ENCODE peak calls at places on chromosomes 13 and 19, in ten cellular contexts. One of them, this sample, is unnamed.

GRCh38 chr19:42254083-42254849 is 662 bp downstream of the ERF start:
- DNase-seq in stromal cell of bone marrow: no peak
- DNase-seq in activated T-helper 1 cell treated with anti-CD3 and anti-CD28 coated beads, Interleukin-12 subunit alpha, Interleukin-12 subunit beta, Interleukin-2, Interleukin-4 antibody, amounts not matched to agents 30 ng/mL and 10 ng/mL and 1 ng/mL, durations not matched to agents 14 hours and 24 hours and 36 hours: peak; percentile 69
- DNase-seq in Right ventricle myocardium inferior: peak; percentile 90
- DNase-seq in EL: peak; percentile 65
- DNase-seq in H9: peak; percentile 72
- DNase-seq in stimulated activated CD8-positive, alpha-beta memory T cell treated with anti-CD3 and anti-CD28 coated beads, Interleukin-4, amount 100 ng/mL, for 4 hours: peak; percentile 51
- DNase-seq in cardiac muscle cell: peak; percentile 66
- DNase-seq in mesenchymal stem cell: peak; percentile 74
- DNase-seq in T-helper 17 cell: peak; percentile 64
- DNase-seq in this sample: peak; percentile 83

GRCh38 chr13:41645313-41645712 is 188.0 kb downstream of the RGCC start:
- DNase-seq in stromal cell of bone marrow: peak; percentile 88
- DNase-seq in activated T-helper 1 cell treated with anti-CD3 and anti-CD28 coated beads, Interleukin-12 subunit alpha, Interleukin-12 subunit beta, Interleukin-2, Interleukin-4 antibody, amounts not matched to agents 30 ng/mL and 10 ng/mL and 1 ng/mL, durations not matched to agents 14 hours and 24 hours and 36 hours: no peak
- DNase-seq in Right ventricle myocardium inferior: no peak
- DNase-seq in EL: peak; percentile 85
- DNase-seq in H9: no peak
- DNase-seq in stimulated activated CD8-positive, alpha-beta memory T cell treated with anti-CD3 and anti-CD28 coated beads, Interleukin-4, amount 100 ng/mL, for 4 hours: no peak
- DNase-seq in cardiac muscle cell: peak; percentile 85
- DNase-seq in mesenchymal stem cell: peak; percentile 72
- DNase-seq in T-helper 17 cell: no peak
- DNase-seq in this sample: no peak

GRCh38 chr19:13953021-13953531 is 767 bp downstream of the DCAF15 start:
- DNase-seq in stromal cell of bone marrow: peak; percentile 58
- DNase-seq in activated T-helper 1 cell treated with anti-CD3 and anti-CD28 coated beads, Interleukin-12 subunit alpha, Interleukin-12 subunit beta, Interleukin-2, Interleukin-4 antibody, amounts not matched to agents 30 ng/mL and 10 ng/mL and 1 ng/mL, durations not matched to agents 14 hours and 24 hours and 36 hours: no peak
- DNase-seq in Right ventricle myocardium inferior: no peak
- DNase-seq in EL: peak; percentile 71
- DNase-seq in H9: peak; percentile 50
- DNase-seq in stimulated activated CD8-positive, alpha-beta memory T cell treated with anti-CD3 and anti-CD28 coated beads, Interleukin-4, amount 100 ng/mL, for 4 hours: no peak
- DNase-seq in cardiac muscle cell: peak; percentile 59
- DNase-seq in mesenchymal stem cell: peak; percentile 63
- DNase-seq in T-helper 17 cell: no peak
- DNase-seq in this sample: no peak

GRCh38 chr19:34317311-34317927 is 47.6 kb upstream of the GPI start:
- DNase-seq in stromal cell of bone marrow: no peak
- DNase-seq in activated T-helper 1 cell treated with anti-CD3 and anti-CD28 coated beads, Interleukin-12 subunit alpha, Interleukin-12 subunit beta, Interleukin-2, Interleukin-4 antibody, amounts not matched to agents 30 ng/mL and 10 ng/mL and 1 ng/mL, durations not matched to agents 14 hours and 24 hours and 36 hours: no peak
- DNase-seq in Right ventricle myocardium inferior: no peak
- DNase-seq in EL: peak; percentile 29
- DNase-seq in H9: no peak
- DNase-seq in stimulated activated CD8-positive, alpha-beta memory T cell treated with anti-CD3 and anti-CD28 coated beads, Interleukin-4, amount 100 ng/mL, for 4 hours: no peak
- DNase-seq in cardiac muscle cell: no peak
- DNase-seq in mesenchymal stem cell: peak; percentile 18
- DNase-seq in T-helper 17 cell: no peak
- DNase-seq in this sample: no peak

GRCh38 chr19:38375748-38376147 is 1.4 kb downstream of the PSMD8 start:
- DNase-seq in stromal cell of bone marrow: no peak
- DNase-seq in activated T-helper 1 cell treated with anti-CD3 and anti-CD28 coated beads, Interleukin-12 subunit alpha, Interleukin-12 subunit beta, Interleukin-2, Interleukin-4 antibody, amounts not matched to agents 30 ng/mL and 10 ng/mL and 1 ng/mL, durations not matched to agents 14 hours and 24 hours and 36 hours: no peak
- DNase-seq in Right ventricle myocardium inferior: peak; percentile 54
- DNase-seq in EL: peak; percentile 61
- DNase-seq in H9: no peak
- DNase-seq in stimulated activated CD8-positive, alpha-beta memory T cell treated with anti-CD3 and anti-CD28 coated beads, Interleukin-4, amount 100 ng/mL, for 4 hours: no peak
- DNase-seq in cardiac muscle cell: no peak
- DNase-seq in mesenchymal stem cell: peak; percentile 73
- DNase-seq in T-helper 17 cell: no peak
- DNase-seq in this sample: no peak

GRCh38 chr19:50711196-50711595 is 8.4 kb downstream of the SHANK1 start:
- DNase-seq in stromal cell of bone marrow: no peak
- DNase-seq in activated T-helper 1 cell treated with anti-CD3 and anti-CD28 coated beads, Interleukin-12 subunit alpha, Interleukin-12 subunit beta, Interleukin-2, Interleukin-4 antibody, amounts not matched to agents 30 ng/mL and 10 ng/mL and 1 ng/mL, durations not matched to agents 14 hours and 24 hours and 36 hours: no peak
- DNase-seq in Right ventricle myocardium inferior: no peak
- DNase-seq in EL: no peak
- DNase-seq in H9: no peak
- DNase-seq in stimulated activated CD8-positive, alpha-beta memory T cell treated with anti-CD3 and anti-CD28 coated beads, Interleukin-4, amount 100 ng/mL, for 4 hours: no peak
- DNase-seq in cardiac muscle cell: no peak
- DNase-seq in mesenchymal stem cell: no peak
- DNase-seq in T-helper 17 cell: no peak
- DNase-seq in this sample: no peak

GRCh38 chr13:95136638-95137037 is 164.6 kb downstream of the ABCC4 start:
- DNase-seq in stromal cell of bone marrow: no peak
- DNase-seq in activated T-helper 1 cell treated with anti-CD3 and anti-CD28 coated beads, Interleukin-12 subunit alpha, Interleukin-12 subunit beta, Interleukin-2, Interleukin-4 antibody, amounts not matched to agents 30 ng/mL and 10 ng/mL and 1 ng/mL, durations not matched to agents 14 hours and 24 hours and 36 hours: no peak
- DNase-seq in Right ventricle myocardium inferior: no peak
- DNase-seq in EL: no peak
- DNase-seq in H9: no peak
- DNase-seq in stimulated activated CD8-positive, alpha-beta memory T cell treated with anti-CD3 and anti-CD28 coated beads, Interleukin-4, amount 100 ng/mL, for 4 hours: no peak
- DNase-seq in cardiac muscle cell: no peak
- DNase-seq in mesenchymal stem cell: no peak
- DNase-seq in T-helper 17 cell: no peak
- DNase-seq in this sample: no peak

GRCh38 chr13:111518161-111518791 is 197.8 kb downstream of the TEX29 start:
- DNase-seq in stromal cell of bone marrow: no peak
- DNase-seq in activated T-helper 1 cell treated with anti-CD3 and anti-CD28 coated beads, Interleukin-12 subunit alpha, Interleukin-12 subunit beta, Interleukin-2, Interleukin-4 antibody, amounts not matched to agents 30 ng/mL and 10 ng/mL and 1 ng/mL, durations not matched to agents 14 hours and 24 hours and 36 hours: no peak
- DNase-seq in Right ventricle myocardium inferior: no peak
- DNase-seq in EL: no peak
- DNase-seq in H9: peak; percentile 57
- DNase-seq in stimulated activated CD8-positive, alpha-beta memory T cell treated with anti-CD3 and anti-CD28 coated beads, Interleukin-4, amount 100 ng/mL, for 4 hours: no peak
- DNase-seq in cardiac muscle cell: no peak
- DNase-seq in mesenchymal stem cell: no peak
- DNase-seq in T-helper 17 cell: no peak
- DNase-seq in this sample: no peak

GRCh38 chr19:42252365-42253244 is 2.3 kb downstream of the ERF start:
- DNase-seq in stromal cell of bone marrow: no peak
- DNase-seq in activated T-helper 1 cell treated with anti-CD3 and anti-CD28 coated beads, Interleukin-12 subunit alpha, Interleukin-12 subunit beta, Interleukin-2, Interleukin-4 antibody, amounts not matched to agents 30 ng/mL and 10 ng/mL and 1 ng/mL, durations not matched to agents 14 hours and 24 hours and 36 hours: no peak
- DNase-seq in Right ventricle myocardium inferior: peak; percentile 77
- DNase-seq in EL: peak; percentile 71
- DNase-seq in H9: no peak
- DNase-seq in stimulated activated CD8-positive, alpha-beta memory T cell treated with anti-CD3 and anti-CD28 coated beads, Interleukin-4, amount 100 ng/mL, for 4 hours: no peak
- DNase-seq in cardiac muscle cell: peak; percentile 68
- DNase-seq in mesenchymal stem cell: peak; percentile 81
- DNase-seq in T-helper 17 cell: no peak
- DNase-seq in this sample: no peak

GRCh38 chr19:33569822-33570221 is 48.2 kb upstream of the PEPD start:
- DNase-seq in stromal cell of bone marrow: no peak
- DNase-seq in activated T-helper 1 cell treated with anti-CD3 and anti-CD28 coated beads, Interleukin-12 subunit alpha, Interleukin-12 subunit beta, Interleukin-2, Interleukin-4 antibody, amounts not matched to agents 30 ng/mL and 10 ng/mL and 1 ng/mL, durations not matched to agents 14 hours and 24 hours and 36 hours: no peak
- DNase-seq in Right ventricle myocardium inferior: no peak
- DNase-seq in EL: no peak
- DNase-seq in H9: no peak
- DNase-seq in stimulated activated CD8-positive, alpha-beta memory T cell treated with anti-CD3 and anti-CD28 coated beads, Interleukin-4, amount 100 ng/mL, for 4 hours: no peak
- DNase-seq in cardiac muscle cell: no peak
- DNase-seq in mesenchymal stem cell: no peak
- DNase-seq in T-helper 17 cell: no peak
- DNase-seq in this sample: no peak

GRCh38 chr13:44136693-44137268 is 236.8 kb upstream of the SERP2 start:
- DNase-seq in stromal cell of bone marrow: no peak
- DNase-seq in activated T-helper 1 cell treated with anti-CD3 and anti-CD28 coated beads, Interleukin-12 subunit alpha, Interleukin-12 subunit beta, Interleukin-2, Interleukin-4 antibody, amounts not matched to agents 30 ng/mL and 10 ng/mL and 1 ng/mL, durations not matched to agents 14 hours and 24 hours and 36 hours: no peak
- DNase-seq in Right ventricle myocardium inferior: no peak
- DNase-seq in EL: peak; percentile 22
- DNase-seq in H9: no peak
- DNase-seq in stimulated activated CD8-positive, alpha-beta memory T cell treated with anti-CD3 and anti-CD28 coated beads, Interleukin-4, amount 100 ng/mL, for 4 hours: no peak
- DNase-seq in cardiac muscle cell: no peak
- DNase-seq in mesenchymal stem cell: no peak
- DNase-seq in T-helper 17 cell: no peak
- DNase-seq in this sample: no peak

GRCh38 chr19:4284176-4284958 is 5.3 kb downstream of the SHD start:
- DNase-seq in stromal cell of bone marrow: no peak
- DNase-seq in activated T-helper 1 cell treated with anti-CD3 and anti-CD28 coated beads, Interleukin-12 subunit alpha, Interleukin-12 subunit beta, Interleukin-2, Interleukin-4 antibody, amounts not matched to agents 30 ng/mL and 10 ng/mL and 1 ng/mL, durations not matched to agents 14 hours and 24 hours and 36 hours: no peak
- DNase-seq in Right ventricle myocardium inferior: no peak
- DNase-seq in EL: no peak
- DNase-seq in H9: peak; percentile 94
- DNase-seq in stimulated activated CD8-positive, alpha-beta memory T cell treated with anti-CD3 and anti-CD28 coated beads, Interleukin-4, amount 100 ng/mL, for 4 hours: no peak
- DNase-seq in cardiac muscle cell: no peak
- DNase-seq in mesenchymal stem cell: no peak
- DNase-seq in T-helper 17 cell: no peak
- DNase-seq in this sample: peak; percentile 71

GRCh38 chr13:100436099-100436498 is 152.5 kb downstream of the GGACT start:
- DNase-seq in stromal cell of bone marrow: no peak
- DNase-seq in activated T-helper 1 cell treated with anti-CD3 and anti-CD28 coated beads, Interleukin-12 subunit alpha, Interleukin-12 subunit beta, Interleukin-2, Interleukin-4 antibody, amounts not matched to agents 30 ng/mL and 10 ng/mL and 1 ng/mL, durations not matched to agents 14 hours and 24 hours and 36 hours: no peak
- DNase-seq in Right ventricle myocardium inferior: no peak
- DNase-seq in EL: no peak
- DNase-seq in H9: no peak
- DNase-seq in stimulated activated CD8-positive, alpha-beta memory T cell treated with anti-CD3 and anti-CD28 coated beads, Interleukin-4, amount 100 ng/mL, for 4 hours: no peak
- DNase-seq in cardiac muscle cell: no peak
- DNase-seq in mesenchymal stem cell: no peak
- DNase-seq in T-helper 17 cell: no peak
- DNase-seq in this sample: no peak

GRCh38 chr19:33394006-33394722 is 20.7 kb downstream of the CEBPG start:
- DNase-seq in stromal cell of bone marrow: peak; percentile 72
- DNase-seq in activated T-helper 1 cell treated with anti-CD3 and anti-CD28 coated beads, Interleukin-12 subunit alpha, Interleukin-12 subunit beta, Interleukin-2, Interleukin-4 antibody, amounts not matched to agents 30 ng/mL and 10 ng/mL and 1 ng/mL, durations not matched to agents 14 hours and 24 hours and 36 hours: no peak
- DNase-seq in Right ventricle myocardium inferior: peak; percentile 78
- DNase-seq in EL: peak; percentile 89
- DNase-seq in H9: no peak
- DNase-seq in stimulated activated CD8-positive, alpha-beta memory T cell treated with anti-CD3 and anti-CD28 coated beads, Interleukin-4, amount 100 ng/mL, for 4 hours: no peak
- DNase-seq in cardiac muscle cell: peak; percentile 81
- DNase-seq in mesenchymal stem cell: peak; percentile 40
- DNase-seq in T-helper 17 cell: no peak
- DNase-seq in this sample: no peak

GRCh38 chr13:74132768-74133656 is 1.2 kb downstream of the KLF12 start:
- DNase-seq in stromal cell of bone marrow: peak; percentile 36
- DNase-seq in activated T-helper 1 cell treated with anti-CD3 and anti-CD28 coated beads, Interleukin-12 subunit alpha, Interleukin-12 subunit beta, Interleukin-2, Interleukin-4 antibody, amounts not matched to agents 30 ng/mL and 10 ng/mL and 1 ng/mL, durations not matched to agents 14 hours and 24 hours and 36 hours: no peak
- DNase-seq in Right ventricle myocardium inferior: peak; percentile 69
- DNase-seq in EL: peak; percentile 51
- DNase-seq in H9: peak; percentile 34
- DNase-seq in stimulated activated CD8-positive, alpha-beta memory T cell treated with anti-CD3 and anti-CD28 coated beads, Interleukin-4, amount 100 ng/mL, for 4 hours: no peak
- DNase-seq in cardiac muscle cell: peak; percentile 64
- DNase-seq in mesenchymal stem cell: peak; percentile 74
- DNase-seq in T-helper 17 cell: peak; percentile 17
- DNase-seq in this sample: peak; percentile 55

GRCh38 chr19:1139126-1139525 is 34.9 kb downstream of the SBNO2 start:
- DNase-seq in stromal cell of bone marrow: no peak
- DNase-seq in activated T-helper 1 cell treated with anti-CD3 and anti-CD28 coated beads, Interleukin-12 subunit alpha, Interleukin-12 subunit beta, Interleukin-2, Interleukin-4 antibody, amounts not matched to agents 30 ng/mL and 10 ng/mL and 1 ng/mL, durations not matched to agents 14 hours and 24 hours and 36 hours: no peak
- DNase-seq in Right ventricle myocardium inferior: no peak
- DNase-seq in EL: no peak
- DNase-seq in H9: no peak
- DNase-seq in stimulated activated CD8-positive, alpha-beta memory T cell treated with anti-CD3 and anti-CD28 coated beads, Interleukin-4, amount 100 ng/mL, for 4 hours: no peak
- DNase-seq in cardiac muscle cell: no peak
- DNase-seq in mesenchymal stem cell: no peak
- DNase-seq in T-helper 17 cell: no peak
- DNase-seq in this sample: no peak

GRCh38 chr19:33906578-33907335 is 110.1 kb downstream of the KCTD15 start:
- DNase-seq in stromal cell of bone marrow: no peak
- DNase-seq in activated T-helper 1 cell treated with anti-CD3 and anti-CD28 coated beads, Interleukin-12 subunit alpha, Interleukin-12 subunit beta, Interleukin-2, Interleukin-4 antibody, amounts not matched to agents 30 ng/mL and 10 ng/mL and 1 ng/mL, durations not matched to agents 14 hours and 24 hours and 36 hours: no peak
- DNase-seq in Right ventricle myocardium inferior: no peak
- DNase-seq in EL: peak; percentile 52
- DNase-seq in H9: peak; percentile 58
- DNase-seq in stimulated activated CD8-positive, alpha-beta memory T cell treated with anti-CD3 and anti-CD28 coated beads, Interleukin-4, amount 100 ng/mL, for 4 hours: no peak
- DNase-seq in cardiac muscle cell: peak; percentile 50
- DNase-seq in mesenchymal stem cell: peak; percentile 6
- DNase-seq in T-helper 17 cell: no peak
- DNase-seq in this sample: no peak

GRCh38 chr19:18603958-18604819 is 2.4 kb downstream of the CRLF1 start:
- DNase-seq in stromal cell of bone marrow: no peak
- DNase-seq in activated T-helper 1 cell treated with anti-CD3 and anti-CD28 coated beads, Interleukin-12 subunit alpha, Interleukin-12 subunit beta, Interleukin-2, Interleukin-4 antibody, amounts not matched to agents 30 ng/mL and 10 ng/mL and 1 ng/mL, durations not matched to agents 14 hours and 24 hours and 36 hours: no peak
- DNase-seq in Right ventricle myocardium inferior: no peak
- DNase-seq in EL: no peak
- DNase-seq in H9: no peak
- DNase-seq in stimulated activated CD8-positive, alpha-beta memory T cell treated with anti-CD3 and anti-CD28 coated beads, Interleukin-4, amount 100 ng/mL, for 4 hours: no peak
- DNase-seq in cardiac muscle cell: no peak
- DNase-seq in mesenchymal stem cell: no peak
- DNase-seq in T-helper 17 cell: no peak
- DNase-seq in this sample: peak; percentile 62

GRCh38 chr13:39867807-39868206 is 212.3 kb downstream of the COG6 start:
- DNase-seq in stromal cell of bone marrow: no peak
- DNase-seq in activated T-helper 1 cell treated with anti-CD3 and anti-CD28 coated beads, Interleukin-12 subunit alpha, Interleukin-12 subunit beta, Interleukin-2, Interleukin-4 antibody, amounts not matched to agents 30 ng/mL and 10 ng/mL and 1 ng/mL, durations not matched to agents 14 hours and 24 hours and 36 hours: no peak
- DNase-seq in Right ventricle myocardium inferior: no peak
- DNase-seq in EL: no peak
- DNase-seq in H9: no peak
- DNase-seq in stimulated activated CD8-positive, alpha-beta memory T cell treated with anti-CD3 and anti-CD28 coated beads, Interleukin-4, amount 100 ng/mL, for 4 hours: no peak
- DNase-seq in cardiac muscle cell: no peak
- DNase-seq in mesenchymal stem cell: no peak
- DNase-seq in T-helper 17 cell: no peak
- DNase-seq in this sample: no peak

GRCh38 chr19:46372901-46373572 is 26.1 kb downstream of the PPP5C start:
- DNase-seq in stromal cell of bone marrow: no peak
- DNase-seq in activated T-helper 1 cell treated with anti-CD3 and anti-CD28 coated beads, Interleukin-12 subunit alpha, Interleukin-12 subunit beta, Interleukin-2, Interleukin-4 antibody, amounts not matched to agents 30 ng/mL and 10 ng/mL and 1 ng/mL, durations not matched to agents 14 hours and 24 hours and 36 hours: no peak
- DNase-seq in Right ventricle myocardium inferior: no peak
- DNase-seq in EL: no peak
- DNase-seq in H9: peak; percentile 76
- DNase-seq in stimulated activated CD8-positive, alpha-beta memory T cell treated with anti-CD3 and anti-CD28 coated beads, Interleukin-4, amount 100 ng/mL, for 4 hours: no peak
- DNase-seq in cardiac muscle cell: peak; percentile 45
- DNase-seq in mesenchymal stem cell: peak; percentile 76
- DNase-seq in T-helper 17 cell: no peak
- DNase-seq in this sample: peak; percentile 74

GRCh38 chr19:55831846-55832245 is at the start of gene NLRP11:
- DNase-seq in stromal cell of bone marrow: no peak
- DNase-seq in activated T-helper 1 cell treated with anti-CD3 and anti-CD28 coated beads, Interleukin-12 subunit alpha, Interleukin-12 subunit beta, Interleukin-2, Interleukin-4 antibody, amounts not matched to agents 30 ng/mL and 10 ng/mL and 1 ng/mL, durations not matched to agents 14 hours and 24 hours and 36 hours: no peak
- DNase-seq in Right ventricle myocardium inferior: no peak
- DNase-seq in EL: no peak
- DNase-seq in H9: no peak
- DNase-seq in stimulated activated CD8-positive, alpha-beta memory T cell treated with anti-CD3 and anti-CD28 coated beads, Interleukin-4, amount 100 ng/mL, for 4 hours: no peak
- DNase-seq in cardiac muscle cell: no peak
- DNase-seq in mesenchymal stem cell: no peak
- DNase-seq in T-helper 17 cell: no peak
- DNase-seq in this sample: no peak

GRCh38 chr13:47478985-47479384 is 522.1 kb downstream of the SUCLA2 start:
- DNase-seq in stromal cell of bone marrow: no peak
- DNase-seq in activated T-helper 1 cell treated with anti-CD3 and anti-CD28 coated beads, Interleukin-12 subunit alpha, Interleukin-12 subunit beta, Interleukin-2, Interleukin-4 antibody, amounts not matched to agents 30 ng/mL and 10 ng/mL and 1 ng/mL, durations not matched to agents 14 hours and 24 hours and 36 hours: no peak
- DNase-seq in Right ventricle myocardium inferior: peak; percentile 59
- DNase-seq in EL: no peak
- DNase-seq in H9: no peak
- DNase-seq in stimulated activated CD8-positive, alpha-beta memory T cell treated with anti-CD3 and anti-CD28 coated beads, Interleukin-4, amount 100 ng/mL, for 4 hours: no peak
- DNase-seq in cardiac muscle cell: no peak
- DNase-seq in mesenchymal stem cell: no peak
- DNase-seq in T-helper 17 cell: no peak
- DNase-seq in this sample: no peak

GRCh38 chr13:95176611-95177259 is 124.5 kb downstream of the ABCC4 start:
- DNase-seq in stromal cell of bone marrow: peak; percentile 36
- DNase-seq in activated T-helper 1 cell treated with anti-CD3 and anti-CD28 coated beads, Interleukin-12 subunit alpha, Interleukin-12 subunit beta, Interleukin-2, Interleukin-4 antibody, amounts not matched to agents 30 ng/mL and 10 ng/mL and 1 ng/mL, durations not matched to agents 14 hours and 24 hours and 36 hours: peak; percentile 5
- DNase-seq in Right ventricle myocardium inferior: no peak
- DNase-seq in EL: no peak
- DNase-seq in H9: no peak
- DNase-seq in stimulated activated CD8-positive, alpha-beta memory T cell treated with anti-CD3 and anti-CD28 coated beads, Interleukin-4, amount 100 ng/mL, for 4 hours: no peak
- DNase-seq in cardiac muscle cell: peak; percentile 58
- DNase-seq in mesenchymal stem cell: peak; percentile 28
- DNase-seq in T-helper 17 cell: no peak
- DNase-seq in this sample: no peak

GRCh38 chr19:3095375-3096191 is 1.4 kb downstream of the GNA11 start:
- DNase-seq in stromal cell of bone marrow: no peak
- DNase-seq in activated T-helper 1 cell treated with anti-CD3 and anti-CD28 coated beads, Interleukin-12 subunit alpha, Interleukin-12 subunit beta, Interleukin-2, Interleukin-4 antibody, amounts not matched to agents 30 ng/mL and 10 ng/mL and 1 ng/mL, durations not matched to agents 14 hours and 24 hours and 36 hours: no peak
- DNase-seq in Right ventricle myocardium inferior: no peak
- DNase-seq in EL: peak; percentile 27
- DNase-seq in H9: peak; percentile 94
- DNase-seq in stimulated activated CD8-positive, alpha-beta memory T cell treated with anti-CD3 and anti-CD28 coated beads, Interleukin-4, amount 100 ng/mL, for 4 hours: no peak
- DNase-seq in cardiac muscle cell: no peak
- DNase-seq in mesenchymal stem cell: peak; percentile 38
- DNase-seq in T-helper 17 cell: peak; percentile 42
- DNase-seq in this sample: peak; percentile 44

This sample was measured in H1.